ENCODE peak calls at places on chromosome 15, in eight cellular contexts. E, N, O, W, F, P, R and D are unnamed samples.

GRCh38 chr15:64044315-64045105 is 1.8 kb downstream of the DAPK2 start:
- DNase-seq in P (no peak), O (no peak), N (no peak), R (no peak), W (no peak), F (no peak), E (no peak), D (no peak)

GRCh38 chr15:64507845-64508244 is 47.5 kb downstream of the ZNF609 start:
- DNase-seq in P (no peak), N (no peak), E (no peak), O (no peak), R (no peak), F (no peak), W (no peak), D (no peak)

GRCh38 chr15:57675481-57676181 is 30.9 kb upstream of the POLR2M start:
- DNase-seq in E (no peak), R (no peak), F (no peak), N (no peak), W (no peak), P (no peak), O (peak), D (no peak)

GRCh38 chr15:75238150-75238549 is 20.0 kb upstream of the GOLGA6C start:
- DNase-seq in N (no peak), R (no peak), O (no peak), W (no peak), F (no peak), P (no peak), E (peak), D (no peak)

GRCh38 chr15:50758712-50759205 is 6.7 kb downstream of the SPPL2A start:
- DNase-seq in P (no peak), W (no peak), R (no peak), E (no peak), O (peak), N (no peak), F (no peak), D (no peak)

GRCh38 chr15:74121858-74122257 is 8.5 kb upstream of the ISLR2 start:
- DNase-seq in E (no peak), R (no peak), W (no peak), P (no peak), F (no peak), O (no peak), N (no peak), D (no peak)

GRCh38 chr15:55654541-55654940 is 66.4 kb upstream of the PYGO1 start:
- DNase-seq in N (no peak), E (no peak), W (no peak), R (no peak), F (no peak), O (peak), P (peak), D (no peak)

GRCh38 chr15:74211656-74212055 is 9.1 kb upstream of the STRA6 start:
- DNase-seq in W (no peak), P (no peak), R (no peak), O (no peak), N (no peak), E (no peak), F (no peak), D (no peak)

GRCh38 chr15:70569718-70570231 is 193.6 kb downstream of the UACA start:
- DNase-seq in R (no peak), F (no peak), O (peak), P (no peak), W (no peak), N (no peak), E (no peak), D (no peak)

GRCh38 chr15:64596701-64597468 is 136.5 kb downstream of the ZNF609 start:
- DNase-seq in E (no peak), N (no peak), P (no peak), R (peak), O (no peak), F (no peak), W (peak), D (peak)

GRCh38 chr15:59259137-59259943 is 52.7 kb downstream of the LDHAL6B start:
- DNase-seq in R (no peak), F (no peak), E (no peak), P (no peak), N (no peak), W (no peak), O (no peak), D (no peak)

GRCh38 chr15:58510715-58511465 is 79.1 kb downstream of the LIPC start:
- DNase-seq in F (no peak), O (peak), N (no peak), P (peak), E (no peak), W (no peak), R (no peak), D (no peak)

GRCh38 chr15:42056934-42057743 is 36.3 kb upstream of the PLA2G4E start:
- DNase-seq in P (no peak), F (peak), W (peak), E (peak), N (no peak), R (peak), O (peak), D (no peak)

GRCh38 chr15:62066663-62067447 is at the start of gene C2CD4A:
- DNase-seq in P (no peak), R (peak), O (peak), E (peak), N (peak), W (peak), F (peak), D (no peak)
- TF ChIP-seq CTCF in P (peak), R (no peak), O (peak), E (no peak), N (no peak), W (peak), F (no peak), D (no peak)

GRCh38 chr15:82047493-82048446 is 2.0 kb upstream of the MEX3B start:
- DNase-seq in O (peak), F (no peak), P (no peak), R (no peak), E (no peak), N (no peak), W (no peak), D (no peak)
- TF ChIP-seq CTCF in O (no peak), F (peak), P (no peak), R (peak), E (peak), N (no peak), W (no peak), D (no peak)

DNA sequence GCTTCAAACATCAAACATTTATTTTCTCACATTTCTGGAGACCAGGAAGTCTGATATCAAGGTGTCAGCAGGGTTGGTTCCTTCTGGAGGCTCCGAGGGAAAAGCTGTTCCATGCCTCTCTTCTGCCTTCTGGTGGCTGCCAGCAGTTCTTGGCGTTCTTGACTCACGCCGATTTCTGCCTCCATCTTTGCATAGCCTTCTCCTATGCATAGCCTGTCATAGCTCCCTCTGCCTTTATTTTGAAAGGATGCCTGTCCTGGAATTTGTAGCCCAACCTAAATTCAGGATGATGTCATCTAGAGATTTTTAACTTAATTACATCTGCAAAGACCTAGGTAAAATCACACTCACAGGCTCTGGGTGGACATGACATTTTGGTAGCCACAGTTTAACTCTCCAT is 70.4 kb downstream of the RGMA start:
- DNase-seq in F (no peak), P (no peak), E (no peak), N (no peak), O (no peak), R (no peak), W (no peak), D (no peak)
- TF ChIP-seq CTCF in F (no peak), P (peak), E (peak), N (no peak), O (peak), R (no peak), W (no peak), D (no peak)

GRCh38 chr15:30913761-30914160 is 10.0 kb downstream of the FAN1 start:
- DNase-seq in O (no peak), N (no peak), F (no peak), W (no peak), E (no peak), P (no peak), R (no peak), D (no peak)
- TF ChIP-seq CTCF in O (no peak), N (no peak), F (no peak), W (no peak), E (no peak), P (no peak), R (no peak), D (no peak)

GRCh38 chr15:62544446-62544845 is 379.4 kb upstream of the C2CD4B start:
- DNase-seq in P (no peak), F (no peak), E (no peak), N (no peak), W (no peak), O (no peak), R (no peak), D (no peak)

GRCh38 chr15:62545392-62546227 is 380.5 kb upstream of the C2CD4B start:
- DNase-seq in P (no peak), W (no peak), O (peak), E (no peak), R (no peak), F (no peak), N (peak), D (peak)

GRCh38 chr15:62554164-62554563 is 389.1 kb upstream of the C2CD4B start:
- DNase-seq in E (no peak), F (no peak), P (no peak), N (no peak), W (no peak), O (no peak), R (no peak), D (no peak)

GRCh38 chr15:62547584-62547983 is 382.5 kb upstream of the C2CD4B start:
- DNase-seq in O (no peak), R (no peak), E (no peak), P (no peak), N (no peak), F (no peak), W (no peak), D (no peak)

GRCh38 chr15:62549345-62549970 is 384.4 kb upstream of the C2CD4B start:
- DNase-seq in N (no peak), E (no peak), R (no peak), W (peak), O (peak), F (no peak), P (no peak), D (no peak)
- TF ChIP-seq CTCF in N (no peak), E (peak), R (peak), W (peak), O (peak), F (peak), P (peak), D (peak)

GRCh38 chr15:99436472-99437314 is 129.1 kb upstream of the MEF2A start:
- DNase-seq in P (no peak), N (peak), W (no peak), O (no peak), F (no peak), R (peak), E (peak), D (no peak)

GRCh38 chr15:99438222-99438592 is 127.6 kb upstream of the MEF2A start:
- DNase-seq in O (no peak), N (peak), W (no peak), E (peak), R (peak), P (no peak), F (no peak), D (no peak)

GRCh38 chr15:99435761-99436346 is 129.9 kb upstream of the MEF2A start:
- DNase-seq in N (peak), R (no peak), O (no peak), E (no peak), W (no peak), F (no peak), P (no peak), D (no peak)

GRCh38 chr15:99438691-99439523 is 126.9 kb upstream of the MEF2A start:
- DNase-seq in E (no peak), N (peak), W (no peak), F (no peak), P (no peak), O (no peak), R (peak), D (no peak)

DNA sequence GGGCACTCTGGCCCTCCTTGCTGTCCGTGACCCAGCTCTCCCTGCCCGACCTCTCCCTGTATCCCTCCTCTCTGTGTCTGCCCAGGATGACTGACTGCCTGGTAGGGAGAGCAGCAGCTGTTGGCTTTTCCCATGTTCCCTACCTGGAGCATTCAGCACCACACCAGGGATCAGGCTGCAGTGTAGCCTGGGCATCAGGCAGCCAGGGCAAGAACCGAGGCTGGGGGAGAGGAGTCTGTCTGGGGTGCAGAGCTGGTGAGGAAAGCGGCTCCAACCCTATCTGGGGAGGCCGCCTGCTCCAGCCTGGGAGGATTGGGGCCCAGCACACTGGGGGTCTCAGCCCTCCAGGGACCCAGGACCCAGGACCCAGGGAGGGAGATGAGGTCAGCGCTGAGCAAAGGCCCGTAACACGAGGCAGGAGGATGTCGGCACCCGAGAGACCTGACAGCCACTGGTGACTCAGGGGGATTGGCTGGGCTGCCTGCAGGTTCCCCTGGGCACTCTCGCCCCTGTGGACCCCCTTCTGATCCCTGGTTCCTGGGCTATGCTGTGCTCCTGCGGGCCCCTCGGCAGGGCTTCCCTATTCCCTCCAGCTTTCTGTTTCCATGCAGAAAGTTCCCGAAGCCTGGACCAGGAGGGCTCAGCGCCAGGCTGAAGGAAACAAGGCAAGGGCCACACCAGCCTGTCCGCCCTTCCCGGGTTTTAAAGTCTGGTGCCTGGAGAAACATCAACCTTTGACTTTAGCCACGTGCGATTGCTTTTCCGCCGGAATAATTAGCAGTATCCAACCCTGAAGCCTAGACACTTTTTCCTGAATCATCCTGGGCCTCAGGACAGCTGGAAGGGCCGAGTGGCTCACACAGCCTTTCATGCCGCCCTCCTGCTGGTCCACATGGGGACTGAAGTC is 128.2 kb upstream of the MEF2A start:
- DNase-seq in E (peak), R (peak), F (no peak), W (no peak), N (peak), P (no peak), O (no peak), D (no peak)
- TF ChIP-seq CTCF in E (no peak), R (no peak), F (no peak), W (no peak), N (no peak), P (no peak), O (no peak), D (no peak)